ENCODE peak calls at places on chromosomes 6 and 20, in six cellular contexts. One of them, this sample, is unnamed.

GRCh38 chr6:44580901-44581300 is 193.4 kb downstream of the CDC5L start:
- DNase-seq in IMR-90: peak
- DNase-seq in fibroblast of lung: peak
- DNase-seq in GM12865: no peak
- DNase-seq in fibroblast of pulmonary artery: peak
- DNase-seq in testis: no peak
- DNase-seq in this sample: peak

GRCh38 chr6:87730310-87730709 is 28.3 kb upstream of the AKIRIN2 start:
- DNase-seq in IMR-90: peak
- DNase-seq in fibroblast of lung: peak
- DNase-seq in GM12865: no peak
- DNase-seq in fibroblast of pulmonary artery: no peak
- DNase-seq in testis: peak
- DNase-seq in this sample: peak

GRCh38 chr6:151233731-151234130 is 6.0 kb upstream of the AKAP12 start:
- DNase-seq in IMR-90: no peak
- DNase-seq in fibroblast of lung: no peak
- DNase-seq in GM12865: no peak
- DNase-seq in fibroblast of pulmonary artery: no peak
- DNase-seq in testis: no peak
- DNase-seq in this sample: no peak

GRCh38 chr6:142429195-142429594 is 127.4 kb downstream of the ADGRG6 start:
- DNase-seq in IMR-90: no peak
- DNase-seq in fibroblast of lung: no peak
- DNase-seq in GM12865: no peak
- DNase-seq in fibroblast of pulmonary artery: no peak
- DNase-seq in testis: no peak
- DNase-seq in this sample: peak

GRCh38 chr6:134537146-134537555 is 219.2 kb upstream of the SGK1 start:
- DNase-seq in IMR-90: peak
- DNase-seq in fibroblast of lung: peak
- DNase-seq in GM12865: no peak
- DNase-seq in fibroblast of pulmonary artery: peak
- DNase-seq in testis: no peak
- DNase-seq in this sample: peak

GRCh38 chr6:46191961-46192360 is 21.2 kb upstream of the ENPP5 start:
- DNase-seq in IMR-90: peak
- DNase-seq in fibroblast of lung: peak
- DNase-seq in GM12865: no peak
- DNase-seq in fibroblast of pulmonary artery: peak
- DNase-seq in testis: no peak
- DNase-seq in this sample: peak

GRCh38 chr6:105077592-105078463 is 102.0 kb downstream of the POPDC3 start:
- DNase-seq in IMR-90: peak
- DNase-seq in fibroblast of lung: peak
- DNase-seq in GM12865: peak
- DNase-seq in fibroblast of pulmonary artery: peak
- DNase-seq in testis: no peak
- DNase-seq in this sample: peak

GRCh38 chr20:63223121-63223825 is 7.3 kb upstream of the YTHDF1 start:
- DNase-seq in IMR-90: peak
- DNase-seq in fibroblast of lung: peak
- DNase-seq in GM12865: peak
- DNase-seq in fibroblast of pulmonary artery: peak
- DNase-seq in testis: peak
- DNase-seq in this sample: peak

GRCh38 chr6:80174931-80175572 is 68.6 kb downstream of the BCKDHB start:
- DNase-seq in IMR-90: peak
- DNase-seq in fibroblast of lung: peak
- DNase-seq in GM12865: no peak
- DNase-seq in fibroblast of pulmonary artery: peak
- DNase-seq in testis: no peak
- DNase-seq in this sample: peak

GRCh38 chr6:1310628-1311399 is 1.1 kb upstream of the FOXQ1 start:
- DNase-seq in IMR-90: no peak
- DNase-seq in fibroblast of lung: no peak
- DNase-seq in GM12865: no peak
- DNase-seq in fibroblast of pulmonary artery: no peak
- DNase-seq in testis: peak
- DNase-seq in this sample: peak
- H3K4me3 ChIP-seq in IMR-90: peak
- H3K4me3 ChIP-seq in fibroblast of lung: peak
- H3K4me3 ChIP-seq in GM12865: no peak
- H3K4me3 ChIP-seq in fibroblast of pulmonary artery: peak
- H3K4me3 ChIP-seq in testis: no peak
- H3K4me3 ChIP-seq in this sample: peak

GRCh38 chr20:21490105-21490504 is 23.8 kb downstream of the NKX2-2 start:
- DNase-seq in IMR-90: peak
- DNase-seq in fibroblast of lung: no peak
- DNase-seq in GM12865: no peak
- DNase-seq in fibroblast of pulmonary artery: peak
- DNase-seq in testis: no peak
- DNase-seq in this sample: peak
- TF ChIP-seq CTCF in IMR-90: peak
- TF ChIP-seq CTCF in fibroblast of lung: peak
- TF ChIP-seq CTCF in GM12865: no peak
- TF ChIP-seq CTCF in fibroblast of pulmonary artery: peak
- TF ChIP-seq CTCF in testis: no peak
- TF ChIP-seq CTCF in this sample: peak

DNA sequence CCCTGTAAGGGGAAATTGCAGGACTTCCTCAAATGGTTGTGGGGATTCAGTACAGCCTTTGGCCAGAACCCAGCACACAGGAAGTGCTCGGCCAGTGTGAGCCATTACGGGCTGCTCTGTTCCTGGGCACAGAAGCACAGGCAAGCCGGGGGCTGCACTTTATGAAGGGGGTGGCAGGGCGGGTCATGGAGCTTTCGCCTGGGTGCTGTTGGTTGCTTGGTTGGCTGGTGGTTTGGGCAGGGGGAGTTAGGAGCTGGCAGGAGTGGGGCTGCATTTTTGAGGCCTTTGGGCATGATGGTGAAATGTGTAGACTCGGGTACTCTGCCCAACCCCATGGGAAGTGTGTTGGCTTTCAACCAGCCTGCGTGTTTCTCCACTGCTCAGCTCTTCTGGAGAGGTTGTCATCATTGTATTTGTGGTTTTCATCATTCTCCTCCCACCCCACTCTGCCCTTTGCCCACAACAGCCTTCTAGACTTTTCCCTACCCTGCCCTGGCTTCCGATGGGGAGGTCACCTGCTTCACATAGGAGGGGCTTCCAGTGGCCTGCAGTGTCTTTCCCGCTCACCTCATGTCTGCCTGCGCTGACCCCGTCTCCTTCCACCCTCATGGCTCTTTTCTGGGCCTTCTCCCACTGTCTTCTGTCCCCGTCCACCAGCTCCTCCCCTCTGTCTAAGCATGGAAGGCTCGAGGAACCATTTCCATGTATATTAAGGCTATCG is 16.1 kb upstream of the RBM38 start:
- DNase-seq in IMR-90: no peak
- DNase-seq in fibroblast of lung: no peak
- DNase-seq in GM12865: no peak
- DNase-seq in fibroblast of pulmonary artery: no peak
- DNase-seq in testis: no peak
- DNase-seq in this sample: no peak
- H3K4me3 ChIP-seq in IMR-90: no peak
- H3K4me3 ChIP-seq in fibroblast of lung: no peak
- H3K4me3 ChIP-seq in GM12865: no peak
- H3K4me3 ChIP-seq in fibroblast of pulmonary artery: no peak
- H3K4me3 ChIP-seq in testis: no peak
- H3K4me3 ChIP-seq in this sample: no peak

GRCh38 chr20:25668446-25668845 is 28.2 kb downstream of the ZNF337 start:
- DNase-seq in IMR-90: no peak
- DNase-seq in fibroblast of lung: no peak
- DNase-seq in GM12865: no peak
- DNase-seq in fibroblast of pulmonary artery: peak
- DNase-seq in testis: peak
- DNase-seq in this sample: no peak

GRCh38 chr20:25675161-25675560 is 21.5 kb downstream of the ZNF337 start:
- DNase-seq in IMR-90: no peak
- DNase-seq in fibroblast of lung: no peak
- DNase-seq in GM12865: no peak
- DNase-seq in fibroblast of pulmonary artery: no peak
- DNase-seq in testis: no peak
- DNase-seq in this sample: no peak

GRCh38 chr20:25672659-25673058 is 24.0 kb downstream of the ZNF337 start:
- DNase-seq in IMR-90: no peak
- DNase-seq in fibroblast of lung: no peak
- DNase-seq in GM12865: no peak
- DNase-seq in fibroblast of pulmonary artery: no peak
- DNase-seq in testis: no peak
- DNase-seq in this sample: no peak

GRCh38 chr20:25669826-25670422 is 26.7 kb downstream of the ZNF337 start:
- DNase-seq in IMR-90: peak
- DNase-seq in fibroblast of lung: peak
- DNase-seq in GM12865: no peak
- DNase-seq in fibroblast of pulmonary artery: peak
- DNase-seq in testis: no peak
- DNase-seq in this sample: peak
- TF ChIP-seq CTCF in IMR-90: peak
- TF ChIP-seq CTCF in fibroblast of lung: no peak
- TF ChIP-seq CTCF in GM12865: no peak
- TF ChIP-seq CTCF in fibroblast of pulmonary artery: no peak
- TF ChIP-seq CTCF in testis: no peak
- TF ChIP-seq CTCF in this sample: peak